ENCODE peak calls at places on chromosome 17, in ten cellular contexts. L is neural crest cell; E is AG04450; Q is activated naive CD8-positive, alpha-beta T cell treated with anti-CD3 and anti-CD28 coated beads, Interleukin-2, amount 50 U/mL, for 24 hours; S is GM20000; T is Right ventricle myocardium superior; N is adipocyte; V is HEK293T; B is omental fat pad; D is RWPE1. R is an unnamed sample.

GRCh38 chr17:50111687-50112655 is 16.8 kb downstream of the PDK2 start:
- DNase-seq in L (peak), E (no peak), Q (no peak), S (no peak), T (peak), N (no peak), V (no peak), B (no peak), D (no peak), R (no peak)

GRCh38 chr17:76461765-76462555 is 5.4 kb upstream of the AANAT start:
- DNase-seq in L (no peak), E (no peak), Q (no peak), S (no peak), T (no peak), N (no peak), V (no peak), B (no peak), D (no peak), R (no peak)

GRCh38 chr17:13428611-13429042 is 173.1 kb downstream of the HS3ST3A1 start:
- DNase-seq in L (no peak), E (no peak), Q (no peak), S (no peak), T (no peak), N (peak), V (no peak), B (no peak), D (no peak), R (no peak)

GRCh38 chr17:55334285-55334684 is 69.5 kb downstream of the HLF start:
- DNase-seq in L (no peak), E (no peak), Q (no peak), S (no peak), T (no peak), N (peak), V (no peak), B (no peak), D (no peak), R (no peak)

GRCh38 chr17:50939795-50940684 is 73.9 kb upstream of the TOB1 start:
- DNase-seq in L (no peak), E (no peak), Q (no peak), S (no peak), T (peak), N (no peak), V (no peak), B (no peak), D (no peak), R (no peak)

GRCh38 chr17:39926588-39927100 is 757 bp downstream of the ORMDL3 start:
- DNase-seq in L (no peak), E (no peak), Q (peak), S (peak), T (peak), N (peak), V (peak), B (no peak), D (peak), R (peak)

GRCh38 chr17:82823004-82823403 is 16.8 kb downstream of the ZNF750 start:
- DNase-seq in L (no peak), E (no peak), Q (no peak), S (no peak), T (peak), N (no peak), V (no peak), B (no peak), D (peak), R (peak)

GRCh38 chr17:19744922-19745757 is 3.0 kb downstream of the ALDH3A1 start:
- DNase-seq in L (peak), E (no peak), Q (peak), S (peak), T (peak), N (peak), V (peak), B (peak), D (no peak), R (peak)

GRCh38 chr17:6657633-6658287 is 6.2 kb downstream of the C17orf100 start:
- DNase-seq in L (no peak), E (no peak), Q (no peak), S (no peak), T (no peak), N (no peak), V (no peak), B (no peak), D (no peak), R (no peak)

GRCh38 chr17:45371414-45372324 is 54.8 kb upstream of the MAP3K14 start:
- DNase-seq in L (peak), E (peak), Q (peak), S (no peak), T (peak), N (peak), V (peak), B (peak), D (peak), R (peak)

GRCh38 chr17:8718001-8718563 is 26.6 kb downstream of the CCDC42 start:
- DNase-seq in L (no peak), E (no peak), Q (no peak), S (no peak), T (no peak), N (no peak), V (no peak), B (no peak), D (no peak), R (no peak)

GRCh38 chr17:8785547-8786412 is 13.4 kb downstream of the MFSD6L start:
- DNase-seq in L (peak), E (peak), Q (peak), S (peak), T (peak), N (peak), V (peak), B (peak), D (peak), R (peak)

GRCh38 chr17:80716986-80717385 is 172.3 kb downstream of the RPTOR start:
- DNase-seq in L (no peak), E (no peak), Q (no peak), S (no peak), T (no peak), N (no peak), V (no peak), B (no peak), D (no peak), R (no peak)

GRCh38 chr17:34314279-34314678 is 5.0 kb upstream of the CCL8 start:
- DNase-seq in L (no peak), E (no peak), Q (no peak), S (no peak), T (no peak), N (peak), V (no peak), B (no peak), D (no peak), R (no peak)

GRCh38 chr17:46879101-46879500 is 27.7 kb downstream of the WNT9B start:
- DNase-seq in L (no peak), E (no peak), Q (no peak), S (no peak), T (no peak), N (no peak), V (no peak), B (no peak), D (no peak), R (no peak)

GRCh38 chr17:73191443-73192218 is 1.2 kb upstream of the COG1 start:
- DNase-seq in L (peak), E (peak), Q (peak), S (peak), T (peak), N (peak), V (peak), B (peak), D (peak), R (no peak)

GRCh38 chr17:18037482-18037881 is 1.5 kb downstream of the ATPAF2 start:
- DNase-seq in L (no peak), E (no peak), Q (no peak), S (no peak), T (no peak), N (no peak), V (no peak), B (no peak), D (no peak), R (no peak)

GRCh38 chr17:74008196-74008595 is 195.3 kb upstream of the RPL38 start:
- DNase-seq in L (peak), E (no peak), Q (peak), S (peak), T (no peak), N (no peak), V (peak), B (no peak), D (no peak), R (no peak)

GRCh38 chr17:66689192-66689591 is 145.7 kb upstream of the CACNG5 start:
- DNase-seq in L (no peak), E (no peak), Q (no peak), S (no peak), T (no peak), N (no peak), V (no peak), B (no peak), D (no peak), R (no peak)

GRCh38 chr17:74852237-74853047 is 7.2 kb downstream of the GRIN2C start:
- DNase-seq in L (no peak), E (no peak), Q (peak), S (peak), T (no peak), N (peak), V (peak), B (no peak), D (peak), R (no peak)

GRCh38 chr17:36089888-36090836 is at the start of gene CCL3:
- DNase-seq in L (no peak), E (no peak), Q (peak), S (peak), T (peak), N (no peak), V (no peak), B (no peak), D (no peak), R (peak)

GRCh38 chr17:62668091-62668804 is 40.8 kb downstream of the MRC2 start:
- DNase-seq in L (no peak), E (no peak), Q (no peak), S (no peak), T (no peak), N (peak), V (no peak), B (no peak), D (peak), R (no peak)

GRCh38 chr17:48163809-48164208 is 56.2 kb downstream of the SNX11 start:
- DNase-seq in L (no peak), E (no peak), Q (no peak), S (no peak), T (no peak), N (no peak), V (no peak), B (no peak), D (no peak), R (no peak)

GRCh38 chr17:43952351-43952723 is 1.4 kb downstream of the PYY start:
- DNase-seq in L (no peak), E (no peak), Q (no peak), S (no peak), T (no peak), N (no peak), V (no peak), B (no peak), D (no peak), R (no peak)

GRCh38 chr17:3695723-3696411 is at the start of gene P2RX5:
- DNase-seq in L (no peak), E (no peak), Q (peak), S (peak), T (no peak), N (peak), V (no peak), B (no peak), D (no peak), R (no peak)

GRCh38 chr17:76268015-76268749 is 3.0 kb downstream of the UBALD2 start:
- DNase-seq in L (no peak), E (no peak), Q (peak), S (peak), T (peak), N (peak), V (no peak), B (no peak), D (peak), R (peak)

GRCh38 chr17:8739104-8739503 is 5.5 kb downstream of the CCDC42 start:
- DNase-seq in L (peak), E (no peak), Q (no peak), S (no peak), T (no peak), N (no peak), V (no peak), B (no peak), D (no peak), R (no peak)

GRCh38 chr17:70137451-70138230 is 31.7 kb upstream of the KCNJ2 start:
- DNase-seq in L (no peak), E (peak), Q (peak), S (peak), T (no peak), N (peak), V (peak), B (no peak), D (peak), R (no peak)

GRCh38 chr17:64502809-64503208 is 3.3 kb downstream of the DDX5 start:
- DNase-seq in L (no peak), E (no peak), Q (no peak), S (no peak), T (no peak), N (no peak), V (no peak), B (no peak), D (no peak), R (no peak)

GRCh38 chr17:16037636-16038035 is 38.0 kb downstream of the TTC19 start:
- DNase-seq in L (no peak), E (no peak), Q (no peak), S (no peak), T (no peak), N (peak), V (no peak), B (no peak), D (no peak), R (no peak)

GRCh38 chr17:11272191-11272590 is 31.2 kb downstream of the SHISA6 start:
- DNase-seq in L (no peak), E (no peak), Q (no peak), S (no peak), T (no peak), N (no peak), V (no peak), B (no peak), D (no peak), R (no peak)

GRCh38 chr17:35981908-35982330 is 622 bp upstream of the CCL16 start:
- DNase-seq in L (no peak), E (no peak), Q (no peak), S (no peak), T (no peak), N (no peak), V (no peak), B (no peak), D (no peak), R (no peak)

GRCh38 chr17:68182940-68183551 is 64.8 kb upstream of the AMZ2 start:
- DNase-seq in L (no peak), E (no peak), Q (peak), S (peak), T (no peak), N (no peak), V (no peak), B (no peak), D (peak), R (no peak)